ENCODE peak calls at places on chromosomes 12 and 14, in six cellular contexts. D, S, E, M, N and U are unnamed samples.

GRCh38 chr12:31961137-31961536 is 1.9 kb downstream of the RESF1 start:
- DNase-seq in D (no peak), S (no peak), E (no peak), M (peak; percentile 28), N (no peak), U (no peak)

GRCh38 chr14:101552786-101553231 is 8.5 kb upstream of the DIO3 start:
- DNase-seq in D (peak; percentile 32), S (no peak), E (no peak), M (no peak), N (peak; percentile 83), U (no peak)

GRCh38 chr14:77026166-77026929 is 2.2 kb downstream of the IRF2BPL start:
- DNase-seq in D (peak; percentile 71), S (no peak), E (peak; percentile 46), M (peak; percentile 76), N (no peak), U (peak; percentile 52)

GRCh38 chr12:52860102-52860838 is 11.5 kb upstream of the KRT78 start:
- DNase-seq in D (no peak), S (no peak), E (no peak), M (peak; percentile 47), N (peak; percentile 52), U (no peak)

GRCh38 chr12:84912191-84913142 is at the start of gene SLC6A15:
- DNase-seq in D (peak; percentile 53), S (no peak), E (peak; percentile 5), M (peak; percentile 95), N (peak; percentile 53), U (peak; percentile 90)

GRCh38 chr12:27627123-27627835 is 69.0 kb upstream of the REP15 start:
- DNase-seq in D (no peak), S (no peak), E (no peak), M (no peak), N (no peak), U (no peak)

GRCh38 chr12:91040356-91040755 is 17.5 kb downstream of the KERA start:
- DNase-seq in D (no peak), S (no peak), E (no peak), M (no peak), N (no peak), U (no peak)

GRCh38 chr12:64616221-64616620 is 5.9 kb downstream of the RASSF3 start:
- DNase-seq in D (no peak), S (no peak), E (no peak), M (peak; percentile 34), N (no peak), U (no peak)

GRCh38 chr14:40216976-40217375 is 784.7 kb upstream of the FBXO33 start:
- DNase-seq in D (peak; percentile 44), S (no peak), E (no peak), M (no peak), N (no peak), U (no peak)

GRCh38 chr14:40219032-40219431 is 786.8 kb upstream of the FBXO33 start:
- DNase-seq in D (no peak), S (no peak), E (no peak), M (no peak), N (no peak), U (no peak)

GRCh38 chr14:40221428-40221827 is 789.2 kb upstream of the FBXO33 start:
- DNase-seq in D (no peak), S (no peak), E (no peak), M (no peak), N (no peak), U (no peak)

GRCh38 chr14:40222996-40223395 is 790.8 kb upstream of the FBXO33 start:
- DNase-seq in D (no peak), S (no peak), E (no peak), M (no peak), N (no peak), U (no peak)

GRCh38 chr14:40218282-40218941 is 786.2 kb upstream of the FBXO33 start:
- DNase-seq in D (no peak), S (no peak), E (no peak), M (no peak), N (no peak), U (no peak)
- H3K27ac ChIP-seq in D (no peak overlapping the region), S (no peak overlapping the region), E (no peak overlapping the region), M (no peak overlapping the region), N (no peak overlapping the region), U (no peak overlapping the region)

GRCh38 chr14:59280961-59281360 is 92.5 kb downstream of the DAAM1 start:
- DNase-seq in D (no peak), S (no peak), E (no peak), M (no peak), N (no peak), U (no peak)

GRCh38 chr14:59278111-59278510 is 89.6 kb downstream of the DAAM1 start:
- DNase-seq in D (no peak), S (no peak), E (no peak), M (no peak), N (peak; percentile 67), U (no peak)

GRCh38 chr14:59282366-59282765 is 93.9 kb downstream of the DAAM1 start:
- DNase-seq in D (no peak), S (no peak), E (no peak), M (no peak), N (no peak), U (no peak)

GRCh38 chr14:59283380-59283779 is 94.9 kb downstream of the DAAM1 start:
- DNase-seq in D (no peak), S (no peak), E (no peak), M (no peak), N (no peak), U (no peak)

GRCh38 chr14:59281613-59282012 is 93.1 kb downstream of the DAAM1 start:
- DNase-seq in D (no peak), S (no peak), E (no peak), M (no peak), N (no peak), U (no peak)
- H3K9me3 ChIP-seq in D (no peaks in the 10 kb centered on the region), S (no peaks in the 10 kb centered on the region), E (peaks cover 7% of the 10 kb centered on the region), M (peaks cover 24% of the 10 kb centered on the region), N (peaks cover 5% of the 10 kb centered on the region), U (no peaks in the 10 kb centered on the region)

GRCh38 chr12:111506260-111506659 is 92.9 kb downstream of the ATXN2 start:
- DNase-seq in D (no peak), S (no peak), E (no peak), M (no peak), N (no peak), U (no peak)

GRCh38 chr12:111505601-111506036 is 93.5 kb downstream of the ATXN2 start:
- DNase-seq in D (no peak), S (no peak), E (no peak), M (no peak), N (no peak), U (no peak)

DNA sequence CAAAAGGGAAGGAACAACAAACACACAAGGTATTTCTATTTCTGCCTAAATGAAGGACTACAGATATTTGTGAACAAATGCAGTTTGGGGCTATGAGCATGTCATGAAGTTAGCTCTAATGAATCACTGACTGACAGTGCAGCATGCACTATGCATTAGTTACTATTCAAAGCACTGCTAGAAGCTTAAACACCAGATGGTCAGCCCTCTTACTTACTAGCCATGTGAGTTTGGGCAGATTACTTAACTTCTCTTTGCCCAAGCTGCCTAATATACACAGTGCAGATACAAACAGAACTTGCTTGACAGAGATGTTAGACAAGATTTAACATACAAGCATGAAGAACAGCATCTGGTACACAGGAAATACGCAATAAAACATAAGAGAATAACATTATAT is 96.0 kb downstream of the ATXN2 start:
- DNase-seq in D (no peak), S (no peak), E (no peak), M (no peak), N (no peak), U (no peak)
- H3K27ac ChIP-seq in D (no peak overlapping the region), S (no peak overlapping the region), E (no peak overlapping the region), M (no peak overlapping the region), N (no peak overlapping the region), U (no peak overlapping the region)

GRCh38 chr12:130424858-130425697 is 87.4 kb downstream of the PIWIL1 start:
- DNase-seq in D (no peak), S (no peak), E (no peak), M (peak; percentile 45), N (no peak), U (no peak)
- H3K9me3 ChIP-seq in D (no peaks in the 10 kb centered on the region), S (no peaks in the 10 kb centered on the region), E (no peaks in the 10 kb centered on the region), M (no peaks in the 10 kb centered on the region), N (no peaks in the 10 kb centered on the region), U (no peaks in the 10 kb centered on the region)

DNA sequence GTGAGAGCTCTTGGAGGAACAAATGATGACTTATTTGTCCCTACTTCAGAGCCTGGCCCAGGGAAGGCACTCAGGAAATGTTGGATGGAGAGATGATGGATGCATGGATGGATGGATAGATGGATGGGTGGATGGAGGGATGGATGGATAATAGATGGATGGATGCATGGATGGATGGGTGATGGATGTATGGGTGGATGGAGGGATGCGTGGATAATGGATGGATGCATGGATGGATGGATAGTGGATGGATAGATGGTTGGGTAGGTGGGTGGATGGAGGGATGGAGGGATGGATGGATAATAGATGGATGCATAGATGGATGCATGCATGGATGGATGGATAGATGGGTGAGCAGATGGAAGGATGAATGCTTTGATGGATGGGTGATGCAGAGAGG is 23.2 kb downstream of the GPR68 start:
- DNase-seq in D (no peak), S (no peak), E (no peak), M (no peak), N (no peak), U (no peak)
- H3K27ac ChIP-seq in D (no peak overlapping the region), S (no peak overlapping the region), E (no peak overlapping the region), M (no peak overlapping the region), N (no peak overlapping the region), U (no peak overlapping the region)

GRCh38 chr12:126999352-126999751 is 1267.6 kb upstream of the TMEM132C start:
- DNase-seq in D (no peak), S (no peak), E (no peak), M (no peak), N (no peak), U (no peak)

GRCh38 chr12:126998747-126999285 is 1268.2 kb upstream of the TMEM132C start:
- DNase-seq in D (no peak), S (no peak), E (no peak), M (no peak), N (no peak), U (peak; percentile 87)

GRCh38 chr12:126989532-126989931 is 1277.4 kb upstream of the TMEM132C start:
- DNase-seq in D (no peak), S (no peak), E (no peak), M (no peak), N (no peak), U (no peak)

GRCh38 chr12:126994599-126994998 is 1272.4 kb upstream of the TMEM132C start:
- DNase-seq in D (no peak), S (no peak), E (no peak), M (no peak), N (no peak), U (no peak)
- H3K9me3 ChIP-seq in D (no peaks in the 10 kb centered on the region), S (no peaks in the 10 kb centered on the region), E (no peaks in the 10 kb centered on the region), M (peaks cover 8% of the 10 kb centered on the region), N (no peaks in the 10 kb centered on the region), U (no peaks in the 10 kb centered on the region)

DNA sequence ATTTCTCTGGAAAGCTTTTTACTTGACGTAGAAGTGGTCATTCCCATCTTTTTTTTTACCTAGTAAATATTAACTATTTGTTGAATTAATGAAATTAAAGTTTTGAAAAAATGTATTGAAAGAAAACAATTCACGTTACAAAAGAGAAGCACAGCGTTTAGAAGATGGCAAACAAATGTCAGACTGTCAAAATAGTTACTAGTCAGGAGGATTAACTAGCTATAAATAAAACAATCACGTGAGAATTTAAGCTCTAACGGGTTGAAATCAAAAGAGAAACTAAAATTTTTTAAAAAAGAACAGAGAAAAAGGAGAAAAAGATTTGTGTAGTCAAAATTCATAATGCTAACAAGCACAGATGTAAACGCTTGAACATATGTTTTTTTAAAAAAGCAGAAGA is 26.4 kb downstream of the DDHD1 start:
- DNase-seq in D (no peak), S (no peak), E (no peak), M (no peak), N (no peak), U (no peak)
- H3K27ac ChIP-seq in D (no peak overlapping the region), S (peak overlapping the region; percentile 9), E (peak overlapping the region; percentile 37), M (no peak overlapping the region), N (no peak overlapping the region), U (no peak overlapping the region)